ENCODE peak calls at places on chromosomes 1 and 21, in seven cellular contexts. U, H, J, M, S, L and K are unnamed samples.

GRCh38 chr21:38229260-38229877 is 27.4 kb upstream of the KCNJ15 start:
- DNase-seq in S (peak; percentile 8), M (no peak), U (no peak), H (no peak), J (no peak), L (peak; percentile 24), K (no peak)

GRCh38 chr1:226424228-226425003 is 16.5 kb upstream of the PARP1 start:
- DNase-seq in J (peak; percentile 57), M (peak; percentile 49), H (peak; percentile 63), U (no peak), S (peak; percentile 32), L (peak; percentile 42), K (no peak)

GRCh38 chr1:217673387-217673786 is 42.2 kb downstream of the SPATA17 start:
- DNase-seq in H (no peak), L (no peak), J (no peak), S (no peak), M (no peak), U (no peak), K (no peak)

GRCh38 chr1:162035241-162035640 is 11.6 kb upstream of the OLFML2B start:
- DNase-seq in H (peak; percentile 68), J (no peak), S (no peak), L (no peak), U (no peak), M (no peak), K (no peak)

GRCh38 chr1:155976913-155977606 is 1.3 kb downstream of the ARHGEF2 start:
- DNase-seq in H (no peak), L (no peak), U (peak; percentile 26), S (no peak), M (no peak), J (no peak), K (no peak)

GRCh38 chr1:6412896-6413295 is 6.8 kb downstream of the HES2 start:
- DNase-seq in M (no peak), H (peak; percentile 97), J (no peak), U (peak; percentile 30), S (no peak), L (no peak), K (no peak)

GRCh38 chr1:19529570-19530145 is 44.3 kb upstream of the CAPZB start:
- DNase-seq in S (peak; percentile 12), U (no peak), J (no peak), M (no peak), H (no peak), L (no peak), K (no peak)

GRCh38 chr1:161738627-161739287 is 10.8 kb upstream of the DUSP12 start:
- DNase-seq in U (peak; percentile 72), H (peak; percentile 84), S (peak; percentile 84), M (peak; percentile 18), J (peak; percentile 48), L (peak; percentile 79), K (no peak)

GRCh38 chr1:14061204-14061603 is 361.2 kb downstream of the PRDM2 start:
- DNase-seq in J (no peak), M (no peak), L (no peak), U (no peak), H (no peak), S (no peak), K (no peak)

GRCh38 chr1:32811265-32811664 is 5.9 kb downstream of the YARS1 start:
- DNase-seq in U (no peak), M (no peak), H (no peak), S (no peak), L (no peak), J (no peak), K (no peak)

GRCh38 chr21:28393279-28393678 is 599.4 kb downstream of the LTN1 start:
- DNase-seq in H (peak; percentile 97), J (no peak), S (no peak), U (peak; percentile 83), L (peak; percentile 9), M (no peak), K (peak; percentile 84)

GRCh38 chr1:61207416-61207815 is 125.1 kb downstream of the NFIA start:
- DNase-seq in J (no peak), M (no peak), U (no peak), S (no peak), H (no peak), L (no peak), K (peak; percentile 80)

GRCh38 chr1:61198554-61198953 is 116.2 kb downstream of the NFIA start:
- DNase-seq in L (no peak), H (no peak), M (no peak), U (no peak), J (no peak), S (no peak), K (no peak)

GRCh38 chr1:61201035-61201434 is 118.7 kb downstream of the NFIA start:
- DNase-seq in M (no peak), H (no peak), U (no peak), L (no peak), S (no peak), J (no peak), K (no peak)

GRCh38 chr1:61204528-61204927 is 122.2 kb downstream of the NFIA start:
- DNase-seq in J (no peak), M (no peak), S (no peak), H (no peak), L (no peak), U (no peak), K (no peak)

DNA sequence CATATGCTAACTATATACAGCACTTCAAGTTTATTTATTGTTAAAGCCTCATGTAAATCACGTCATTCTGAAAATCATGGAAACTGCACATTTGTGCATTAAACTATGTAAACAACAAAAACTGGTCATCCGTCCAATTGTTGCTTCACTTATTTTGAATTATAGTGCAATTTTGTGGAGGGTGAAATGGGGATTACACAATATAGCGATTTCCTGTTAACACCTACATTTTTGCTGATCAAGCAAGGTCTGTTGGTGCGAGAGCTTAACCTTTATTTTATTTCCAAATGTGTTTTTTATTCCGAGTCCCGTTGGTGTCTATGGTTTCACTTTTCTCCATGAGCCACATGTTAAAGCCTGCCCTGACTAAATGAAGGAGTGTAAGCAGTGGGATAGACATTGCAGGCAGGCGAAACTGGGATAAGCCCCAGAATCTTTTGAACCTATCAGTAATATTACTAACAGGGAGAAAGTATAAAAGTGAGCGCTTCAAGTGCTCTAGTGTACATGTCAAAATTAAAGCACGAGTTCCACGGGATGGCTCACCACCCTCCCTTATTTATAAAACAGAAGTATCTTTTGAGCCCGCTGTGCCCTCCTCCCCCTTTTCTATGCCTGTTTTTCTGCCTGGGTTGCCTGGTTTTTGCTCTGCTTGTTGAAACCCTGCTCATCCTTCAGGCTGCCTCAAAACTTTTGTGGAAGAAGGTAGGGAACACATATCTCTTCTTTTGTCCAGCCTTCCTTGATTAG is 120.7 kb downstream of the NFIA start:
- DNase-seq in U (no peak), J (no peak), S (no peak), H (peak; percentile 68), M (no peak), L (no peak), K (no peak)
- H3K4me3 ChIP-seq in U (no peak overlapping the region), J (no peak overlapping the region), S (no peak overlapping the region), H (peak overlapping the region; percentile 21), M (no peak overlapping the region), L (no peak overlapping the region), K (peak overlapping the region; percentile 29)

GRCh38 chr1:213051881-213052202 is 801 bp downstream of the RPS6KC1 start:
- DNase-seq in U (no peak), L (no peak), H (no peak), M (no peak), J (no peak), S (no peak), K (no peak)

GRCh38 chr1:213055087-213055591 is 4.1 kb downstream of the RPS6KC1 start:
- DNase-seq in J (no peak), H (peak; percentile 91), U (no peak), M (no peak), S (no peak), L (no peak), K (no peak)

GRCh38 chr1:213051127-213051880 is at the start of gene RPS6KC1:
- DNase-seq in M (peak; percentile 92), J (peak; percentile 38), U (peak; percentile 86), H (peak; percentile 74), S (peak; percentile 80), L (peak; percentile 93), K (no peak)

GRCh38 chr1:213054142-213054541 is 3.1 kb downstream of the RPS6KC1 start:
- DNase-seq in H (no peak), U (no peak), L (no peak), J (no peak), S (no peak), M (no peak), K (no peak)

DNA sequence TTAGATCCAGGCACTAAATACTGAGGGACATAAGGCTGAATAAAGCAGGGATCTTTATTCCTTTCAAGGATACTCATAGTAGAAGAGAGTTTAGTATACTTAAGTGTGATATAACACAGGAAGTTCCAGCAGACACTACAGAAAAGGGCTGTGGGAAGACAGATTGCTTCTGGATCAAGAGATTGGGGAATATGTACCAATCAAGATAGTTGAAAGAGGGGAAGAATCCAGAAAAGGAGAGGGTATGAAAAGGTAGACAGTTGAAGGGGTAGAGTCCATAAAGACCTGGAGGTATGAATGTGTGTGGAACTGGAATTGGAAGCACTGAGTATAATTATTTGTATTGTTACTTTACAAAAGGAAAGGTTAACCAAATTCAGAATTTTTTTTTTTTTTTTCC is 2.4 kb downstream of the RPS6KC1 start:
- DNase-seq in H (no peak), U (no peak), M (no peak), S (no peak), J (no peak), L (no peak), K (no peak)
- H3K4me3 ChIP-seq in H (no peak overlapping the region), U (no peak overlapping the region), M (no peak overlapping the region), S (no peak overlapping the region), J (no peak overlapping the region), L (no peak overlapping the region), K (no peak overlapping the region)

DNA sequence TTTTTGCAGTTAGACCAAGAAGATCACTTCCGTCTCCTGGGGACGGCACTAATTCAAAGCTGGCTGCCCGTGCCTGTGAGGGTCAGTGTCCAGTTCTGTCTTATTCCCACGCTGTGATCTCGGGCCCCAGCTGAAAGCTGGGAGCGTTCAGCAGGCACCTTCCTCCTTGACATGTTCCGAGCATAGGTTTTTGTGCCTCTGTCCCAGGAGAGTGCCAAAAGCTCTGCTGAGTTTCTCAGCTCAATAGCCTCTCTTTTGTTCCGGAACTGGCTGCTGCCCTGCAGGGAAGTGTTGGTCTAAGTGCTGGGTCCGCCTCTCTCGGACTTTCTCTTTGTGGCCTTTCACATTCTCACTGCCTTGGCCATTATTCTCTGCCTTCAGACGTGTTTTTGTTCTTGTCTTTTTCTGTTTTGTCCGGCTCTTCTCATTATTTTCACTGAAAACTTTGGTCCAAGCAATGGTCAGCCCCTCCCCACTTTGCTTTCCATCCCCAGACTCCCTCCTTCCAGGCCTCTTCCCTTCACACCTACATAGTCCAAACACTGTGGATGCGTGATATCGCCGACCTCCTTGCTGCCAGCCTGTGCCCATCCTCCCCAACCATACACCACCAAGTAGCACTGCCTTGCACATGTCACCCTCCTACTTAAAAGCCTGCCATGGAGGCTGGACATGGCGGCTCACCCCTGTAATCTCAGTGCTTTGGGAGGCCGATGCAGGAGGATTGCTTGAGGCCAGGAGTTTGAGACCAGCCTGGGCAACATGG is 233.7 kb downstream of the RHOU start:
- DNase-seq in M (no peak), L (peak; percentile 20), U (no peak), J (no peak), S (no peak), H (no peak), K (no peak)
- H3K4me3 ChIP-seq in M (no peak overlapping the region), L (no peak overlapping the region), U (no peak overlapping the region), J (no peak overlapping the region), S (no peak overlapping the region), H (no peak overlapping the region), K (no peak overlapping the region)

DNA sequence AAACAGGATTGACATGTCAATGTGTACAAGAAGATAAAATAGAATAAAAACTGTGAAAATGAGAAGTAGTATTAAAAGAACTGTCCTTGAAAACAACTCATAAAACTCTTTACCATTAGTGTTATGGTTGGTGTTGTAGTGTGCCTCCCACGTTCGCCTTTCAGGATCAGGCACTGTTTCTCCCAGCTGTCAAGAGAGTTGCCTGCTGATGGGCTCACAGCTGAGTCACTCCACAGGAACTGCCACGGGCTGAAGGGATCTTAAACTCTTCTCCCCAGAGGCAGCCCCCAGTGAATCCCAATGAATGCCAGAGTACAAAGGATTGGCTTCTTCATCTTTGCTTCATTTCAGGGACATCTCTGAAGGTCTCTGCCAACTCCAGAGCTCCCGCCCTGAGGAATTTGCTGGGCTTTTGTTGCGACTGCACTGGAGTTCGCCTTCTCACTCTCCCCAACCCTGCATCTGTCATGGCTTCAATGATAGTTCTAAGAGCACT is 119.6 kb downstream of the ADGRL2 start:
- DNase-seq in S (peak; percentile 86), U (no peak), L (peak; percentile 89), M (no peak), H (peak; percentile 13), J (peak; percentile 24), K (no peak)
- H3K4me3 ChIP-seq in S (no peak overlapping the region), U (no peak overlapping the region), L (no peak overlapping the region), M (no peak overlapping the region), H (no peak overlapping the region), J (no peak overlapping the region), K (no peak overlapping the region)